ENCODE peak calls at places on chromosome 5, in five cellular contexts. F is uterus, R is epithelial cell of proximal tubule, B is right atrium auricular region, L is astrocyte of the spinal cord. K is an unnamed sample.
A peak's percentile ranks its signal among the peaks of the same experiment; 100 is the strongest.

GRCh38 chr5:128436825-128437224 is 101.2 kb downstream of the FBN2 start:
- DNase-seq in F (no peak), R (peak; percentile 95), B (no peak), L (peak; percentile 86), K (peak; percentile 77)

GRCh38 chr5:154378134-154378533 is 67.7 kb upstream of the SAP30L start:
- DNase-seq in F (no peak), R (no peak), B (no peak), L (no peak), K (no peak)

GRCh38 chr5:126525630-126526245 is 69.3 kb downstream of the ALDH7A1 start:
- DNase-seq in F (peak; percentile 66), R (no peak), B (peak; percentile 84), L (peak; percentile 45), K (peak; percentile 59)

GRCh38 chr5:132227485-132228240 is at the start of gene P4HA2:
- DNase-seq in F (peak; percentile 89), R (no peak), B (peak; percentile 85), L (peak; percentile 67), K (peak; percentile 86)

GRCh38 chr5:178788381-178789085 is 58.1 kb upstream of the ZNF354A start:
- DNase-seq in F (no peak), R (no peak), B (no peak), L (no peak), K (no peak)

GRCh38 chr5:73299017-73299630 is 126.1 kb downstream of the TMEM174 start:
- DNase-seq in F (no peak), R (no peak), B (no peak), L (peak; percentile 44), K (no peak)

GRCh38 chr5:82493217-82493616 is 215.1 kb upstream of the RPS23 start:
- DNase-seq in F (no peak), R (no peak), B (no peak), L (no peak), K (no peak)

GRCh38 chr5:180873628-180874520 is 12.8 kb upstream of the ZFP62 start:
- DNase-seq in F (no peak), R (no peak), B (no peak), L (no peak), K (peak; percentile 50)

GRCh38 chr5:87099967-87100366 is 167.7 kb upstream of the RASA1 start:
- DNase-seq in F (no peak), R (no peak), B (no peak), L (peak; percentile 23), K (no peak)

GRCh38 chr5:111741270-111741669 is 15.7 kb downstream of the NREP start:
- DNase-seq in F (no peak), R (no peak), B (no peak), L (no peak), K (no peak)

GRCh38 chr5:102742215-102742614 is 12.9 kb upstream of the PAM start:
- DNase-seq in F (no peak), R (no peak), B (no peak), L (no peak), K (no peak)

GRCh38 chr5:100623719-100624118 is 88.5 kb downstream of the FAM174A start:
- DNase-seq in F (no peak), R (no peak), B (no peak), L (peak; percentile 49), K (peak; percentile 51)

GRCh38 chr5:78925102-78925876 is 59.8 kb downstream of the ARSB start:
- DNase-seq in F (no peak), R (no peak), B (no peak), L (no peak), K (no peak)

GRCh38 chr5:80076131-80077101 is 41.3 kb downstream of the THBS4 start:
- DNase-seq in F (no peak), R (no peak), B (peak; percentile 21), L (no peak), K (no peak)

GRCh38 chr5:156640751-156641241 is 209.3 kb upstream of the PPP1R2B start:
- DNase-seq in F (no peak), R (no peak), B (no peak), L (no peak), K (no peak)

GRCh38 chr5:99763021-99763814 is 772.0 kb upstream of the FAM174A start:
- DNase-seq in F (no peak), R (no peak), B (no peak), L (no peak), K (no peak)

GRCh38 chr5:57025961-57026360 is 74.0 kb upstream of the MIER3 start:
- DNase-seq in F (no peak), R (no peak), B (no peak), L (no peak), K (no peak)

GRCh38 chr5:74179183-74179582 is 461.3 kb downstream of the ENC1 start:
- DNase-seq in F (no peak), R (peak; percentile 16), B (no peak), L (peak; percentile 94), K (peak; percentile 14)

GRCh38 chr5:117652640-117653280 is 1078.1 kb upstream of the SEMA6A start:
- DNase-seq in F (no peak), R (no peak), B (no peak), L (peak; percentile 17), K (no peak)

GRCh38 chr5:32144637-32145207 is 29.4 kb downstream of the GOLPH3 start:
- DNase-seq in F (no peak), R (no peak), B (no peak), L (no peak), K (no peak)

GRCh38 chr5:126677101-126677500 is 76.4 kb downstream of the PHAX start:
- DNase-seq in F (no peak), R (no peak), B (no peak), L (no peak), K (no peak)

GRCh38 chr5:143229896-143230675 is 173.4 kb downstream of the NR3C1 start:
- DNase-seq in F (no peak), R (peak; percentile 90), B (no peak), L (no peak), K (no peak)

GRCh38 chr5:17001418-17001817 is 65.3 kb upstream of the MYO10 start:
- DNase-seq in F (no peak), R (no peak), B (no peak), L (peak; percentile 82), K (no peak)

GRCh38 chr5:15252331-15252730 is 247.6 kb upstream of the FBXL7 start:
- DNase-seq in F (no peak), R (no peak), B (no peak), L (no peak), K (no peak)
- TF ChIP-seq CTCF in F (no peak), R (no peak), B (no peak), L (no peak), K (no peak)

GRCh38 chr5:90386099-90386710 is 23.4 kb downstream of the CETN3 start:
- DNase-seq in F (no peak), R (no peak), B (no peak), L (peak; percentile 39), K (peak; percentile 32)
- TF ChIP-seq CTCF in F (peak; percentile 44), R (peak; percentile 59), B (peak; percentile 65), L (peak; percentile 45), K (peak; percentile 36)

DNA sequence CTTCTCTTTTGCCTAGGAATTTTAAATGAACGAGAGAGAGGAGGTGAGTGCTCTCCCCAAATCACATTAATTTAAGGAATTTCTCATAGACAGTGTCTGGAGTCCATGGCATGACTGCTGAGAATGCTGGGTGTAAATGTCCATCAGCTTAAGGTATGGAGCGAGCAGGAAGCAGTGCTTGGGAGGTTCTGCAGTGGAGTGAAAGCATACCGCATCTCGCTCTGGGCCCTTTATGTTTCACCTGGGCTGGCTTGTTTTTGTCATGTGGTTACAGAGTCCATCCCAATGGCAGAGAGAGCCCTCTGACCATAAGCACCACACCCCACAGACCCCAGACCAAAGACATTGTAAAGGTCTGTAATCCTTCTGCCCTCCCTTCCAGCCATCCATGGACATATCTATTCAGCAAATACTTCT is 20.6 kb upstream of the TNFAIP8 start:
- DNase-seq in F (no peak), R (no peak), B (no peak), L (no peak), K (no peak)
- TF ChIP-seq CTCF in F (no peak), R (no peak), B (peak; percentile 10), L (no peak), K (no peak)

DNA sequence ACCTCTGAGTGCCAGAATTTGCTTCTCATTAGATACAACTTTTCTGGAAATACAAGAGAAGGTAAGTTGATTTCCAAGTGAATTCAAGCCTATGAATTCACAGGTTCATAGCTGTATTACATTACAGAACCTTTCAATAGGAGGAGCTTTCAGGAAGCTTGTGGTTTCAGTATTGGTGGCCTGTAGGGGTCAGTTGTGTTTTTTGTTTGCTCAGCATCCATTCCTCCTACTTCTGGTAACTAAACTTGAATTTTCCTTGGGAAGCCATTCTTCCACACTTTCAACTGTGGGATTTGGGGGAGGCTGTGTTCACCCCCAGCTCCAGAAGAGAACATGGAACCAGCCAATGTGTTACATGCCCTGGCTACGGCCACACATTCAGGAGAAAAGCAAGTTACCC is 5.6 kb upstream of the CYSTM1 start:
- DNase-seq in F (no peak), R (no peak), B (no peak), L (no peak), K (peak; percentile 28)
- TF ChIP-seq CTCF in F (no peak), R (peak; percentile 45), B (peak; percentile 53), L (peak; percentile 28), K (peak; percentile 5)